ENCODE peak calls at places on chromosomes 6 and 20, in nine cellular contexts. K, V, B, X, P, Y, Q, W and I are unnamed samples.

GRCh38 chr6:157674061-157674460 is 149.0 kb upstream of the SNX9 start:
- DNase-seq in K (no peak), V (no peak), B (no peak), X (no peak), P (no peak), Y (no peak), Q (no peak), W (no peak), I (no peak)

GRCh38 chr6:87628881-87629280 is 38.9 kb downstream of the ORC3 start:
- DNase-seq in K (no peak), V (no peak), B (peak), X (peak), P (no peak), Y (no peak), Q (no peak), W (no peak), I (no peak)

GRCh38 chr20:31716818-31717477 is 5.7 kb downstream of the BCL2L1 start:
- DNase-seq in K (no peak), V (no peak), B (no peak), X (no peak), P (no peak), Y (no peak), Q (no peak), W (no peak), I (no peak)

GRCh38 chr6:93352604-93353003 is 66.8 kb downstream of the EPHA7 start:
- DNase-seq in K (no peak), V (no peak), B (no peak), X (no peak), P (no peak), Y (no peak), Q (no peak), W (no peak), I (no peak)

GRCh38 chr20:8673116-8673515 is 395.8 kb upstream of the PLCB4 start:
- DNase-seq in K (no peak), V (no peak), B (no peak), X (no peak), P (no peak), Y (no peak), Q (no peak), W (no peak), I (no peak)

GRCh38 chr6:32974541-32975308 is 6.3 kb downstream of the BRD2 start:
- DNase-seq in K (no peak), V (no peak), B (no peak), X (no peak), P (no peak), Y (no peak), Q (no peak), W (no peak), I (no peak)

GRCh38 chr20:46990017-46990810 is 95.6 kb downstream of the EYA2 start:
- DNase-seq in K (no peak), V (peak), B (no peak), X (peak), P (no peak), Y (no peak), Q (no peak), W (no peak), I (no peak)

GRCh38 chr6:25583099-25583498 is 68.9 kb upstream of the SCGN start:
- DNase-seq in K (no peak), V (peak), B (no peak), X (no peak), P (no peak), Y (no peak), Q (no peak), W (no peak), I (no peak)

GRCh38 chr20:33862709-33863403 is 51.7 kb downstream of the CHMP4B start:
- DNase-seq in K (peak), V (peak), B (peak), X (peak), P (peak), Y (no peak), Q (peak), W (peak), I (peak)

GRCh38 chr6:16658661-16659060 is 102.6 kb downstream of the ATXN1 start:
- DNase-seq in K (no peak), V (no peak), B (no peak), X (no peak), P (no peak), Y (no peak), Q (no peak), W (no peak), I (no peak)

GRCh38 chr6:165181951-165182414 is 127.4 kb downstream of the C6orf118 start:
- DNase-seq in K (no peak), V (no peak), B (no peak), X (peak), P (no peak), Y (no peak), Q (no peak), W (no peak), I (no peak)

GRCh38 chr6:16731503-16732018 is 29.7 kb downstream of the ATXN1 start:
- DNase-seq in K (no peak), V (peak), B (no peak), X (no peak), P (peak), Y (no peak), Q (no peak), W (no peak), I (no peak)

GRCh38 chr20:13298692-13299373 is 77.8 kb downstream of the ISM1 start:
- DNase-seq in K (no peak), V (no peak), B (no peak), X (no peak), P (no peak), Y (no peak), Q (no peak), W (no peak), I (no peak)

GRCh38 chr6:51568771-51569170 is 518.6 kb downstream of the PKHD1 start:
- DNase-seq in K (no peak), V (no peak), B (no peak), X (no peak), P (no peak), Y (no peak), Q (no peak), W (no peak), I (no peak)

GRCh38 chr6:129281173-129281796 is 398.3 kb downstream of the LAMA2 start:
- DNase-seq in K (no peak), V (no peak), B (no peak), X (no peak), P (no peak), Y (no peak), Q (no peak), W (no peak), I (no peak)

GRCh38 chr20:2911200-2911599 is 37.9 kb downstream of the PTPRA start:
- DNase-seq in K (no peak), V (peak), B (no peak), X (no peak), P (no peak), Y (no peak), Q (no peak), W (no peak), I (no peak)

GRCh38 chr20:36988494-36988966 is 37.0 kb upstream of the SAMHD1 start:
- DNase-seq in K (no peak), V (peak), B (peak), X (no peak), P (no peak), Y (no peak), Q (peak), W (no peak), I (peak)

GRCh38 chr20:1528811-1529210 is 28.7 kb downstream of the SIRPD start:
- DNase-seq in K (no peak), V (no peak), B (peak), X (no peak), P (no peak), Y (no peak), Q (no peak), W (no peak), I (no peak)

GRCh38 chr20:61311656-61312387 is 59.8 kb downstream of the CDH4 start:
- DNase-seq in K (no peak), V (no peak), B (no peak), X (no peak), P (no peak), Y (no peak), Q (no peak), W (no peak), I (no peak)

GRCh38 chr6:163263998-163264661 is 150.4 kb upstream of the QKI start:
- DNase-seq in K (no peak), V (no peak), B (no peak), X (no peak), P (no peak), Y (no peak), Q (peak), W (no peak), I (no peak)

GRCh38 chr20:25055711-25056492 is 2.0 kb downstream of the ACSS1 start:
- DNase-seq in K (no peak), V (peak), B (no peak), X (no peak), P (no peak), Y (no peak), Q (peak), W (no peak), I (no peak)

GRCh38 chr6:30844118-30844535 is 40.2 kb upstream of the DDR1 start:
- DNase-seq in K (no peak), V (no peak), B (no peak), X (peak), P (no peak), Y (no peak), Q (no peak), W (no peak), I (no peak)

GRCh38 chr6:90997076-90997475 is 410.2 kb upstream of the MAP3K7 start:
- DNase-seq in K (no peak), V (no peak), B (no peak), X (no peak), P (no peak), Y (no peak), Q (peak), W (no peak), I (peak)

GRCh38 chr6:41942045-41942851 is 640 bp upstream of the CCND3 start:
- DNase-seq in K (no peak), V (peak), B (peak), X (no peak), P (no peak), Y (no peak), Q (no peak), W (no peak), I (no peak)

GRCh38 chr20:47642118-47642517 is 140.4 kb downstream of the NCOA3 start:
- DNase-seq in K (no peak), V (no peak), B (no peak), X (no peak), P (no peak), Y (no peak), Q (no peak), W (no peak), I (no peak)

GRCh38 chr6:27679308-27679967 is 206.5 kb upstream of the ZNF184 start:
- DNase-seq in K (no peak), V (peak), B (no peak), X (no peak), P (no peak), Y (no peak), Q (no peak), W (no peak), I (no peak)

GRCh38 chr6:62217866-62218265 is 68.2 kb downstream of the KHDRBS2 start:
- DNase-seq in K (no peak), V (no peak), B (no peak), X (no peak), P (no peak), Y (no peak), Q (no peak), W (no peak), I (no peak)

GRCh38 chr20:44640522-44640921 is 11.0 kb downstream of the ADA start:
- DNase-seq in K (no peak), V (no peak), B (no peak), X (no peak), P (no peak), Y (no peak), Q (no peak), W (no peak), I (no peak)

GRCh38 chr6:150116195-150116800 is 26.5 kb upstream of the PPP1R14C start:
- DNase-seq in K (no peak), V (no peak), B (no peak), X (no peak), P (no peak), Y (no peak), Q (no peak), W (no peak), I (no peak)

GRCh38 chr6:149962461-149963211 is 1.1 kb upstream of the ULBP1 start:
- DNase-seq in K (no peak), V (no peak), B (no peak), X (no peak), P (no peak), Y (no peak), Q (no peak), W (no peak), I (no peak)

GRCh38 chr6:7823552-7823951 is 87.0 kb downstream of the TXNDC5 start:
- DNase-seq in K (no peak), V (no peak), B (no peak), X (no peak), P (no peak), Y (no peak), Q (no peak), W (no peak), I (no peak)

GRCh38 chr20:39109933-39110818 is 148.0 kb downstream of the DHX35 start:
- DNase-seq in K (no peak), V (no peak), B (no peak), X (no peak), P (no peak), Y (no peak), Q (peak), W (no peak), I (peak)

GRCh38 chr20:46311039-46311650 is 2.8 kb upstream of the CDH22 start:
- DNase-seq in K (no peak), V (no peak), B (no peak), X (no peak), P (no peak), Y (no peak), Q (peak), W (no peak), I (no peak)

GRCh38 chr6:132341646-132342045 is 59.6 kb downstream of the MOXD1 start:
- DNase-seq in K (no peak), V (no peak), B (no peak), X (no peak), P (no peak), Y (no peak), Q (no peak), W (no peak), I (no peak)

GRCh38 chr6:28657367-28657755 is 131.7 kb downstream of the GPX5 start:
- DNase-seq in K (no peak), V (no peak), B (no peak), X (no peak), P (no peak), Y (no peak), Q (no peak), W (no peak), I (no peak)

GRCh38 chr6:6057442-6058053 is 50.8 kb upstream of the NRN1 start:
- DNase-seq in K (no peak), V (peak), B (peak), X (peak), P (peak), Y (peak), Q (peak), W (no peak), I (peak)

GRCh38 chr6:40252531-40253258 is 318.4 kb upstream of the MOCS1 start:
- DNase-seq in K (no peak), V (no peak), B (no peak), X (no peak), P (no peak), Y (no peak), Q (no peak), W (no peak), I (no peak)

GRCh38 chr6:106149472-106150069 is 63.4 kb downstream of the PRDM1 start:
- DNase-seq in K (no peak), V (peak), B (no peak), X (no peak), P (no peak), Y (no peak), Q (no peak), W (no peak), I (no peak)